ENCODE peak calls at places on chromosomes 3 and 15, in six cellular contexts. Y is IMR-90; F is HFF-Myc; V is DND-41; I is HepG2; M is CD8-positive, alpha-beta T cell. N is an unnamed sample.

GRCh38 chr3:28601291-28601690 is 252.7 kb upstream of the AZI2 start:
- DNase-seq in Y (no peak), F (no peak), V (no peak), I (no peak), M (no peak), N (no peak)

GRCh38 chr3:195105389-195105788 is 165.6 kb downstream of the XXYLT1 start:
- DNase-seq in Y (peak), F (no peak), V (no peak), I (peak), M (no peak), N (no peak)

GRCh38 chr3:105480771-105481170 is 114.1 kb downstream of the ALCAM start:
- DNase-seq in Y (no peak), F (no peak), V (no peak), I (no peak), M (no peak), N (no peak)

GRCh38 chr3:138441742-138442141 is 7.3 kb downstream of the ESYT3 start:
- DNase-seq in Y (peak), F (no peak), V (no peak), I (no peak), M (no peak), N (peak)

GRCh38 chr3:152348436-152349177 is 79.9 kb downstream of the MBNL1 start:
- DNase-seq in Y (peak), F (no peak), V (no peak), I (no peak), M (no peak), N (no peak)

GRCh38 chr15:91140561-91140960 is 40.5 kb downstream of the SV2B start:
- DNase-seq in Y (no peak), F (no peak), V (no peak), I (no peak), M (no peak), N (no peak)

GRCh38 chr15:35019401-35020327 is 31.6 kb upstream of the ZNF770 start:
- DNase-seq in Y (peak), F (no peak), V (no peak), I (no peak), M (no peak), N (peak)

GRCh38 chr3:50454671-50455070 is 48.8 kb downstream of the CACNA2D2 start:
- DNase-seq in Y (no peak), F (no peak), V (no peak), I (no peak), M (no peak), N (no peak)

GRCh38 chr3:52781741-52782140 is 4.3 kb downstream of the ITIH1 start:
- DNase-seq in Y (no peak), F (no peak), V (no peak), I (no peak), M (no peak), N (no peak)

GRCh38 chr15:49135893-49136292 is 19.5 kb downstream of the COPS2 start:
- DNase-seq in Y (peak), F (no peak), V (no peak), I (no peak), M (no peak), N (peak)

GRCh38 chr3:172520332-172520831 is 2.8 kb downstream of the TNFSF10 start:
- DNase-seq in Y (peak), F (peak), V (peak), I (no peak), M (no peak), N (peak)

GRCh38 chr15:96468036-96468435 is 137.5 kb downstream of the NR2F2 start:
- DNase-seq in Y (no peak), F (no peak), V (no peak), I (no peak), M (no peak), N (no peak)

GRCh38 chr15:20645956-20646355 is 104.4 kb upstream of the GOLGA6L6 start:
- DNase-seq in Y (no peak), F (no peak), V (peak), I (no peak), M (no peak), N (no peak)

GRCh38 chr15:59622289-59622688 is 10.7 kb downstream of the GCNT3 start:
- DNase-seq in Y (peak), F (peak), V (peak), I (peak), M (no peak), N (peak)

GRCh38 chr15:53530762-53531161 is 228.7 kb downstream of the WDR72 start:
- DNase-seq in Y (no peak), F (no peak), V (no peak), I (no peak), M (no peak), N (no peak)

GRCh38 chr3:33392703-33393125 is 47.5 kb downstream of the UBP1 start:
- DNase-seq in Y (peak), F (peak), V (no peak), I (no peak), M (no peak), N (peak)

GRCh38 chr3:39260957-39261356 is 18.9 kb downstream of the CX3CR1 start:
- DNase-seq in Y (peak), F (peak), V (peak), I (peak), M (peak), N (peak)

GRCh38 chr15:66433726-66434125 is 47.0 kb downstream of the MAP2K1 start:
- DNase-seq in Y (peak), F (no peak), V (no peak), I (no peak), M (no peak), N (no peak)

GRCh38 chr3:125090649-125091048 is 34.9 kb upstream of the HEG1 start:
- DNase-seq in Y (no peak), F (no peak), V (no peak), I (no peak), M (no peak), N (no peak)

GRCh38 chr3:195838714-195839113 is 27.0 kb upstream of the MUC4 start:
- DNase-seq in Y (no peak), F (no peak), V (no peak), I (no peak), M (no peak), N (no peak)

GRCh38 chr15:55343168-55343567 is 24.1 kb downstream of the PIGB start:
- DNase-seq in Y (no peak), F (no peak), V (no peak), I (no peak), M (no peak), N (no peak)

GRCh38 chr3:43953375-43953774 is 262.6 kb downstream of the ABHD5 start:
- DNase-seq in Y (no peak), F (no peak), V (no peak), I (no peak), M (no peak), N (no peak)

GRCh38 chr15:82750831-82751181 is 41.1 kb upstream of the AP3B2 start:
- DNase-seq in Y (no peak), F (no peak), V (peak), I (no peak), M (no peak), N (peak)

GRCh38 chr3:132629928-132630327 is 29.7 kb downstream of the ACAD11 start:
- DNase-seq in Y (peak), F (no peak), V (no peak), I (no peak), M (no peak), N (peak)

GRCh38 chr3:144369151-144369879 is 397.7 kb downstream of the DIPK2A start:
- DNase-seq in Y (no peak), F (no peak), V (no peak), I (no peak), M (no peak), N (no peak)

GRCh38 chr3:25429441-25429907 is 1.4 kb downstream of the RARB start:
- DNase-seq in Y (no peak), F (no peak), V (no peak), I (no peak), M (no peak), N (no peak)

GRCh38 chr3:33278106-33278672 is 947 bp downstream of the FBXL2 start:
- DNase-seq in Y (no peak), F (no peak), V (no peak), I (no peak), M (no peak), N (peak)

GRCh38 chr15:40300367-40300766 is 7.4 kb downstream of the PLCB2 start:
- DNase-seq in Y (no peak), F (no peak), V (no peak), I (no peak), M (no peak), N (no peak)

GRCh38 chr3:148631124-148631903 is 66.4 kb upstream of the AGTR1 start:
- DNase-seq in Y (no peak), F (no peak), V (no peak), I (peak), M (no peak), N (no peak)

GRCh38 chr15:41331281-41331680 is 1.1 kb downstream of the OIP5 start:
- DNase-seq in Y (no peak), F (no peak), V (no peak), I (no peak), M (no peak), N (no peak)
- H3K4me3 ChIP-seq in Y (no peak), F (peak), V (peak), I (peak), M (no peak), N (no peak)

GRCh38 chr3:69562001-69562400 is 176.1 kb upstream of the FRMD4B start:
- DNase-seq in Y (no peak), F (no peak), V (no peak), I (no peak), M (no peak), N (peak)

GRCh38 chr3:69565316-69565715 is 173.9 kb upstream of the MITF start:
- DNase-seq in Y (no peak), F (no peak), V (no peak), I (no peak), M (no peak), N (no peak)

GRCh38 chr3:69558912-69559311 is 173.0 kb upstream of the FRMD4B start:
- DNase-seq in Y (no peak), F (no peak), V (no peak), I (no peak), M (no peak), N (peak)

GRCh38 chr3:69563968-69564367 is 175.3 kb upstream of the MITF start:
- DNase-seq in Y (no peak), F (no peak), V (no peak), I (no peak), M (no peak), N (no peak)

DNA sequence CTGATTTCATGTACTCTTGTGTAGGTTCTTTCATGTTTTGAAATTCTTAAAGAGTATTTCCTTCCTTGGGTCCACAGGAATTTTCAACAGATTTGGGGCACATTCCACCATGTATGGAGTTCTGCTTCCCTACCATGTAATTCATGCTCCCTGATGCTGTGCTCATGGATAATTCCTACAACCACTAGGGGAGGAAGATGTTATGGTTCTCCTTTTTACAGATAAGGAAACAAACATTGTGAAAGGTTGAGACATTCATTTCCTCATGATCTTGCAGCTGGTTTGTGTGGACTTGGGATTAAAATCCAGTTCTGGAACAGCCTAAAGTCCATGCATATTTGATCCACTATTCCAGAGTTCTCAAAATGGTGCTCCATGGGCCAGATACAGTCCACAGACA is 174.9 kb upstream of the FRMD4B start:
- DNase-seq in Y (no peak), F (no peak), V (no peak), I (no peak), M (no peak), N (no peak)
- TF ChIP-seq CTCF in Y (no peak), F (no peak), V (no peak), I (no peak), M (no peak), N (no peak)

GRCh38 chr3:140500473-140500872 is 177.4 kb upstream of the TRIM42 start:
- DNase-seq in Y (no peak), F (no peak), V (no peak), I (no peak), M (no peak), N (no peak)

GRCh38 chr3:140499114-140499757 is 178.6 kb upstream of the TRIM42 start:
- DNase-seq in Y (no peak), F (no peak), V (no peak), I (peak), M (no peak), N (peak)

GRCh38 chr3:140493271-140493670 is 184.6 kb upstream of the TRIM42 start:
- DNase-seq in Y (no peak), F (no peak), V (no peak), I (no peak), M (no peak), N (no peak)

GRCh38 chr3:140497331-140497730 is 180.5 kb upstream of the TRIM42 start:
- DNase-seq in Y (no peak), F (no peak), V (no peak), I (no peak), M (no peak), N (no peak)

DNA sequence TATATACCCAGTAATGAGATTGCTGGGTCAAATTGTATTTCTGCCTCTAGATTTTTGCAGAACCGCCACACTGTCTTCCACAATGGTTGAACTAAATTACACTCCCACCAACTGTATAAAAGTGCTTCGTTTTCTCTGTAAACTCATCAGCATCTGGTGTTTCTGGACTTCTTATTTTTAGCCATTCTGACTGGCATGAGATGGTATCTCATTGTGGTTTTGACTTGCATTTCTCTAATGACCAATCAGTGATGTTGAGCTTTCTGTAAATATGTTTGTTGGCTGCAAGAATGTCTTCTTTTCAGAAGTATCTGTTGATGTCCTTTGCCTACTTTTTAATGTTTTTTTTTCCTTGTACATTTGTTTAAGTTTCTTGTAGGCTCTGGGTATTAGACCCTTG is 182.9 kb upstream of the TRIM42 start:
- DNase-seq in Y (no peak), F (no peak), V (no peak), I (no peak), M (no peak), N (no peak)
- H3K4me3 ChIP-seq in Y (no peak), F (no peak), V (no peak), I (no peak), M (no peak), N (no peak)

DNA sequence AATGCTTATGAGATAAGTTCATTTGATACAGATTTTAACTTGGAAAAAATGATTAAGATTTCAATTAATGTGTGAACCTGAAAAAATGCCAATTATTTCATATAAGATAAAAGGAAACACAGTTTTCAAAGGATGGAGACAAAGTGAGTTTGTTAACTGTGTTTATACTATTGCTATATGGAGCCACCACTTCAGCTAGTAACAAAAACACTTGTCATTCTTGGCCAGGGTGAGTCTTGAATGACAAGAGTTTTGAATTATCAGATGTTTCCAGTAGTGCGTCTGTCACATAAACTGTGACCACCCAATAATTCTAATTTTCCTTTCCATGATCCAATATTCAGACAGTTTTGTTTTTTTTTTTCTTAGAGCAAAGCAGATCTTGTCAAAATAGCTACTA is 78.0 kb upstream of the GADL1 start:
- DNase-seq in Y (no peak), F (no peak), V (no peak), I (no peak), M (no peak), N (no peak)
- TF ChIP-seq CTCF in Y (no peak), F (no peak), V (no peak), I (no peak), M (no peak), N (no peak)

GRCh38 chr3:194070220-194070633 is 65.7 kb upstream of the HES1 start:
- DNase-seq in Y (no peak), F (no peak), V (no peak), I (peak), M (no peak), N (no peak)
- H3K4me3 ChIP-seq in Y (no peak), F (peak), V (no peak), I (peak), M (peak), N (peak)

GRCh38 chr15:71780349-71780976 is 29.9 kb upstream of the NR2E3 start:
- DNase-seq in Y (peak), F (peak), V (peak), I (peak), M (no peak), N (peak)
- TF ChIP-seq CTCF in Y (peak), F (peak), V (peak), I (peak), M (peak), N (peak)